ENCODE peak calls at places on chromosomes 5 and 9, in five cellular contexts. W is epithelial cell of esophagus; B is stimulated activated CD8-positive, alpha-beta memory T cell treated with anti-CD3 and anti-CD28 coated beads, Interleukin-7, amount 100 ng/mL, for 1 hour; S is stimulated activated CD4-positive, alpha-beta T cell treated with anti-CD3 and anti-CD28 coated beads, TNF-alpha, amount 100 ng/mL, for 4 hours; G is Karpas-422. Y is an unnamed sample.

GRCh38 chr5:127561254-127561653 is 43.8 kb downstream of the PRRC1 start:
- DNase-seq in W (peak; percentile 58), B (no peak), S (no peak), G (no peak), Y (no peak)

GRCh38 chr9:95003694-95004451 is 277.4 kb downstream of the AOPEP start:
- DNase-seq in W (peak; percentile 61), B (no peak), S (no peak), G (peak; percentile 55), Y (peak; percentile 13)

GRCh38 chr9:133087429-133088145 is 25.8 kb downstream of the CEL start:
- DNase-seq in W (no peak), B (no peak), S (no peak), G (no peak), Y (no peak)

GRCh38 chr9:129160712-129161533 is 17.1 kb downstream of the IER5L start:
- DNase-seq in W (no peak), B (no peak), S (no peak), G (no peak), Y (no peak)

GRCh38 chr5:151743535-151743934 is 14.9 kb downstream of the ATOX1 start:
- DNase-seq in W (no peak), B (no peak), S (no peak), G (no peak), Y (no peak)

GRCh38 chr5:135392256-135392655 is 6.8 kb downstream of the MACROH2A1 start:
- DNase-seq in W (no peak), B (no peak), S (no peak), G (no peak), Y (no peak)

GRCh38 chr5:172170251-172170701 is 17.7 kb downstream of the STK10 start:
- DNase-seq in W (peak; percentile 35), B (no peak), S (no peak), G (no peak), Y (no peak)

GRCh38 chr5:28468121-28468520 is 1429.7 kb upstream of the CDH9 start:
- DNase-seq in W (no peak), B (no peak), S (no peak), G (peak; percentile 90), Y (no peak)

GRCh38 chr9:35395076-35395675 is 94.7 kb upstream of the RUSC2 start:
- DNase-seq in W (no peak), B (no peak), S (no peak), G (no peak), Y (no peak)

GRCh38 chr5:113084402-113085083 is 107.9 kb downstream of the DCP2 start:
- DNase-seq in W (no peak), B (no peak), S (no peak), G (peak; percentile 67), Y (no peak)

GRCh38 chr9:118034701-118035100 is 330.5 kb downstream of the TLR4 start:
- DNase-seq in W (no peak), B (no peak), S (no peak), G (no peak), Y (no peak)

GRCh38 chr5:39783756-39784421 is 359.1 kb upstream of the DAB2 start:
- DNase-seq in W (no peak), B (no peak), S (no peak), G (no peak), Y (no peak)

GRCh38 chr5:33936004-33936380 is 194 bp upstream of the RXFP3 start:
- DNase-seq in W (peak; percentile 55), B (no peak), S (no peak), G (no peak), Y (peak; percentile 27)

GRCh38 chr5:177269232-177269895 is 34.2 kb downstream of the RAB24 start:
- DNase-seq in W (no peak), B (no peak), S (no peak), G (no peak), Y (no peak)

GRCh38 chr5:430214-430925 is 12.6 kb upstream of the EXOC3 start:
- DNase-seq in W (no peak), B (no peak), S (no peak), G (no peak), Y (no peak)

GRCh38 chr9:90774682-90775081 is 26.9 kb upstream of the SYK start:
- DNase-seq in W (peak; percentile 31), B (no peak), S (no peak), G (peak; percentile 86), Y (peak; percentile 46)

GRCh38 chr9:106423575-106423974 is 439.4 kb upstream of the ZNF462 start:
- DNase-seq in W (no peak), B (no peak), S (no peak), G (no peak), Y (no peak)

GRCh38 chr9:72554221-72554641 is 32.8 kb downstream of the TMC1 start:
- DNase-seq in W (no peak), B (no peak), S (no peak), G (no peak), Y (no peak)

GRCh38 chr9:125902224-125902623 is 155.1 kb downstream of the PBX3 start:
- DNase-seq in W (peak; percentile 37), B (no peak), S (no peak), G (no peak), Y (no peak)

GRCh38 chr5:102511666-102512065 is 12.9 kb upstream of the SLCO6A1 start:
- DNase-seq in W (peak; percentile 6), B (no peak), S (no peak), G (no peak), Y (no peak)

GRCh38 chr5:33997331-33997983 is 10.4 kb downstream of the AMACR start:
- DNase-seq in W (peak; percentile 68), B (no peak), S (no peak), G (peak; percentile 77), Y (no peak)

GRCh38 chr9:14565352-14565956 is 127.8 kb downstream of the ZDHHC21 start:
- DNase-seq in W (no peak), B (no peak), S (no peak), G (no peak), Y (no peak)

GRCh38 chr5:151093476-151093889 is 12.6 kb upstream of the TNIP1 start:
- DNase-seq in W (peak; percentile 91), B (no peak), S (no peak), G (no peak), Y (no peak)

GRCh38 chr9:98811051-98811650 is 3.7 kb downstream of the GALNT12 start:
- DNase-seq in W (peak; percentile 84), B (no peak), S (no peak), G (no peak), Y (no peak)

Y was measured in memory B cell.